ENCODE peak calls at places on chromosomes 1 and 21, in six cellular contexts. One of them, this sample, is unnamed.
A peak's percentile ranks its signal among the peaks of the same experiment; 100 is the strongest.

GRCh38 chr1:174656409-174657059 is 208.8 kb downstream of the GPR52 start:
- DNase-seq in cardiac fibroblast: no peak
- DNase-seq in kidney: no peak
- DNase-seq in astrocyte of the spinal cord: no peak
- DNase-seq in left ventricle myocardium inferior: no peak
- DNase-seq in neural progenitor cell: no peak
- DNase-seq in this sample: no peak

GRCh38 chr1:91711504-91712247 is 174.3 kb downstream of the TGFBR3 start:
- DNase-seq in astrocyte of the spinal cord: no peak
- DNase-seq in neural progenitor cell: no peak
- DNase-seq in left ventricle myocardium inferior: no peak
- DNase-seq in kidney: no peak
- DNase-seq in cardiac fibroblast: no peak
- DNase-seq in this sample: no peak

GRCh38 chr1:151061012-151061401 is 810 bp downstream of the MLLT11 start:
- DNase-seq in neural progenitor cell: peak; percentile 38
- DNase-seq in left ventricle myocardium inferior: no peak
- DNase-seq in kidney: no peak
- DNase-seq in astrocyte of the spinal cord: peak; percentile 42
- DNase-seq in cardiac fibroblast: no peak
- DNase-seq in this sample: no peak

GRCh38 chr1:47439151-47440051 is 1.6 kb downstream of the FOXD2 start:
- DNase-seq in kidney: no peak
- DNase-seq in astrocyte of the spinal cord: no peak
- DNase-seq in neural progenitor cell: peak; percentile 71
- DNase-seq in left ventricle myocardium inferior: no peak
- DNase-seq in cardiac fibroblast: no peak
- DNase-seq in this sample: no peak

GRCh38 chr1:237042892-237043576 is 1.1 kb downstream of the RYR2 start:
- DNase-seq in astrocyte of the spinal cord: no peak
- DNase-seq in neural progenitor cell: peak; percentile 67
- DNase-seq in cardiac fibroblast: peak; percentile 7
- DNase-seq in left ventricle myocardium inferior: peak; percentile 52
- DNase-seq in kidney: peak; percentile 75
- DNase-seq in this sample: no peak

GRCh38 chr1:40185951-40186864 is 25.0 kb downstream of the RLF start:
- DNase-seq in kidney: no peak
- DNase-seq in left ventricle myocardium inferior: no peak
- DNase-seq in astrocyte of the spinal cord: peak; percentile 44
- DNase-seq in neural progenitor cell: no peak
- DNase-seq in cardiac fibroblast: no peak
- DNase-seq in this sample: peak; percentile 56

GRCh38 chr1:53294557-53294956 is 33.3 kb downstream of the LRP8 start:
- DNase-seq in astrocyte of the spinal cord: peak; percentile 48
- DNase-seq in kidney: no peak
- DNase-seq in cardiac fibroblast: peak; percentile 53
- DNase-seq in neural progenitor cell: no peak
- DNase-seq in left ventricle myocardium inferior: no peak
- DNase-seq in this sample: peak; percentile 23

GRCh38 chr1:37410815-37411214 is 63.6 kb upstream of the ZC3H12A start:
- DNase-seq in astrocyte of the spinal cord: peak; percentile 5
- DNase-seq in cardiac fibroblast: peak; percentile 17
- DNase-seq in left ventricle myocardium inferior: no peak
- DNase-seq in kidney: no peak
- DNase-seq in neural progenitor cell: peak; percentile 86
- DNase-seq in this sample: no peak

GRCh38 chr1:178619523-178619922 is 105.5 kb upstream of the RALGPS2 start:
- DNase-seq in astrocyte of the spinal cord: no peak
- DNase-seq in cardiac fibroblast: no peak
- DNase-seq in kidney: no peak
- DNase-seq in left ventricle myocardium inferior: no peak
- DNase-seq in neural progenitor cell: no peak
- DNase-seq in this sample: no peak

GRCh38 chr1:178625695-178626094 is 99.3 kb upstream of the RALGPS2 start:
- DNase-seq in left ventricle myocardium inferior: no peak
- DNase-seq in cardiac fibroblast: no peak
- DNase-seq in kidney: no peak
- DNase-seq in astrocyte of the spinal cord: no peak
- DNase-seq in neural progenitor cell: no peak
- DNase-seq in this sample: no peak

GRCh38 chr1:178621822-178622221 is 103.2 kb upstream of the RALGPS2 start:
- DNase-seq in neural progenitor cell: no peak
- DNase-seq in left ventricle myocardium inferior: no peak
- DNase-seq in astrocyte of the spinal cord: no peak
- DNase-seq in kidney: no peak
- DNase-seq in cardiac fibroblast: no peak
- DNase-seq in this sample: no peak

GRCh38 chr1:178619104-178619503 is 105.9 kb upstream of the RALGPS2 start:
- DNase-seq in astrocyte of the spinal cord: no peak
- DNase-seq in left ventricle myocardium inferior: no peak
- DNase-seq in cardiac fibroblast: no peak
- DNase-seq in kidney: no peak
- DNase-seq in neural progenitor cell: no peak
- DNase-seq in this sample: no peak

GRCh38 chr1:178620584-178621475 is 104.2 kb upstream of the RALGPS2 start:
- DNase-seq in cardiac fibroblast: no peak
- DNase-seq in left ventricle myocardium inferior: no peak
- DNase-seq in neural progenitor cell: no peak
- DNase-seq in astrocyte of the spinal cord: no peak
- DNase-seq in kidney: no peak
- DNase-seq in this sample: no peak
- H3K4me3 ChIP-seq in cardiac fibroblast: no peak overlapping the region
- H3K4me3 ChIP-seq in left ventricle myocardium inferior: no peak overlapping the region
- H3K4me3 ChIP-seq in neural progenitor cell: no peak overlapping the region
- H3K4me3 ChIP-seq in astrocyte of the spinal cord: no peak overlapping the region
- H3K4me3 ChIP-seq in kidney: no peak overlapping the region
- H3K4me3 ChIP-seq in this sample: no peak overlapping the region

GRCh38 chr1:30033276-30034104 is 689.9 kb downstream of the MATN1 start:
- DNase-seq in kidney: no peak
- DNase-seq in astrocyte of the spinal cord: no peak
- DNase-seq in left ventricle myocardium inferior: no peak
- DNase-seq in neural progenitor cell: no peak
- DNase-seq in cardiac fibroblast: no peak
- DNase-seq in this sample: no peak
- TF ChIP-seq CTCF in kidney: no peak
- TF ChIP-seq CTCF in astrocyte of the spinal cord: no peak
- TF ChIP-seq CTCF in left ventricle myocardium inferior: no peak
- TF ChIP-seq CTCF in neural progenitor cell: peak; percentile 6
- TF ChIP-seq CTCF in cardiac fibroblast: no peak
- TF ChIP-seq CTCF in this sample: no peak

DNA sequence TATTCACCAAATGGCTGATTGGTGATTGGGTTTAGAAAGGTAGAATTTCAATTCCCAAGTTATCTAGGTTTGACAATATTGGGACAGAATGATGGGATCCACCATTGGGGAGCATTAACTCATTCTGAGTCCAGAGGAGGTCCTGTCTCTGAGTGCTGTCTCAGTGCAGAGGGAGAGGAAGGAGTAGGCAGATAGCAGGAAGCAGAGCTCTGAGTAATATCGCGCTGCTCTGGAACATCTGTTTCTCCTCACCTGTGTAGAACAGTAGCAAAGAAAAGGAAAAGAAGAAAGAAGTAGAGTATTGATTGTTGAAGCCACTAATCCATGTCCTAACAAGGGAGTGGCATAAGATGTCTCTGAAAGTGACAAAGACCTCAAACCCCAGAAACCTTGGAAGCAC is 1657.8 kb downstream of the MRPL39 start:
- DNase-seq in cardiac fibroblast: no peak
- DNase-seq in neural progenitor cell: no peak
- DNase-seq in astrocyte of the spinal cord: no peak
- DNase-seq in kidney: no peak
- DNase-seq in left ventricle myocardium inferior: no peak
- DNase-seq in this sample: no peak
- H3K4me3 ChIP-seq in cardiac fibroblast: no peak overlapping the region
- H3K4me3 ChIP-seq in neural progenitor cell: no peak overlapping the region
- H3K4me3 ChIP-seq in astrocyte of the spinal cord: no peak overlapping the region
- H3K4me3 ChIP-seq in kidney: no peak overlapping the region
- H3K4me3 ChIP-seq in left ventricle myocardium inferior: no peak overlapping the region
- H3K4me3 ChIP-seq in this sample: no peak overlapping the region

DNA sequence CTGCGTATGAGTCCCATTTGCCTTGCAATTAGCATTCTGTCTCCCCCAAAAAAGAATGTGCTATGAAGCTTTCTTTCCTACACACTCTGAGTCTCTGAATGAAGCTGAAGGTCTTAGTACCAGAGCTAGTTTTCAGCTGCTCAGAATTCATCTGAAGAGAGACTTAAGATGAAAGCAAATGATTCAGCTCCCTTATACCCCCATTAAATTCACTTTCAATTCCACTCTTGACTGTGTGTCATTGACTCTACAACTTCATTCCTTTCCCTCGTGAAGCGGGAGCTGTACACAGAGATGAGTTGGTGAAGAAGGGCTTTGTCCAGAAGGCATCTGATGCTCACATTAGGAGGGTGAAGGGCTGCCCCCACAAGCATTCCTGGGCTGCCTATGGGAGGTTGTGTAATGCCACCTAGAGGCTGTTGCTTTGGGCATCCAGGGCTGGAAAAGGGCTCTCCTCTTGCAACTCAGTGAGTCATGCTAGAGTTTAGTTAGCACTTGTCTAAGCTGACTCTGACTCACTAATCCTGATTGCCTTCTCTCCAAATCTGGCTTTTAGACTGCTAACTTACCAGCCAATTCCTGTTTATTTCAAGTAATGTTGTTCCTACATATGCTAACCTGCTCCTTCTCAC is 1.8 kb downstream of the SPRR1B start:
- DNase-seq in kidney: no peak
- DNase-seq in cardiac fibroblast: peak; percentile 25
- DNase-seq in neural progenitor cell: peak; percentile 21
- DNase-seq in astrocyte of the spinal cord: peak; percentile 50
- DNase-seq in left ventricle myocardium inferior: no peak
- DNase-seq in this sample: peak; percentile 28
- TF ChIP-seq CTCF in kidney: no peak
- TF ChIP-seq CTCF in cardiac fibroblast: no peak
- TF ChIP-seq CTCF in neural progenitor cell: peak; percentile 12
- TF ChIP-seq CTCF in astrocyte of the spinal cord: peak; percentile 36
- TF ChIP-seq CTCF in left ventricle myocardium inferior: no peak
- TF ChIP-seq CTCF in this sample: peak; percentile 26

This sample was measured in AG04449.